ENCODE peak calls at places on chromosomes 12 and 14, in four cellular contexts. O is NCI-H1694, K is NCI-H345, R is AG08396. A is an unnamed sample.
A peak's percentile ranks its signal among the peaks of the same experiment; 100 is the strongest.

GRCh38 chr12:12527820-12528296 is 34.8 kb downstream of the DUSP16 start:
- DNase-seq in O (no peak), K (no peak), R (no peak), A (no peak)

GRCh38 chr12:67276469-67276868 is 7.3 kb downstream of the CAND1 start:
- DNase-seq in O (no peak), K (no peak), R (peak; percentile 18), A (no peak)

GRCh38 chr12:121582583-121583333 is 1.9 kb upstream of the KDM2B start:
- DNase-seq in O (no peak), K (no peak), R (peak; percentile 13), A (no peak)

GRCh38 chr14:93410021-93410420 is 20.7 kb upstream of the UNC79 start:
- DNase-seq in O (no peak), K (no peak), R (no peak), A (no peak)

GRCh38 chr12:6084261-6084968 is 40.1 kb downstream of the VWF start:
- DNase-seq in O (no peak), K (no peak), R (peak; percentile 69), A (no peak)

GRCh38 chr12:85626031-85626781 is 210.0 kb downstream of the RASSF9 start:
- DNase-seq in O (no peak), K (no peak), R (peak; percentile 7), A (no peak)

GRCh38 chr14:23115492-23115850 is 3.6 kb downstream of the CEBPE start:
- DNase-seq in O (no peak), K (no peak), R (no peak), A (no peak)

GRCh38 chr12:101051901-101052550 is 158.0 kb downstream of the SLC5A8 start:
- DNase-seq in O (peak; percentile 36), K (no peak), R (peak; percentile 41), A (no peak)

GRCh38 chr14:89243765-89244164 is 173.3 kb downstream of the FOXN3 start:
- DNase-seq in O (no peak), K (no peak), R (no peak), A (no peak)

GRCh38 chr12:5258498-5258897 is 173.4 kb upstream of the NTF3 start:
- DNase-seq in O (no peak), K (no peak), R (peak; percentile 25), A (no peak)

GRCh38 chr12:18171571-18171970 is 81.6 kb upstream of the RERGL start:
- DNase-seq in O (no peak), K (no peak), R (no peak), A (no peak)

GRCh38 chr12:39230086-39230485 is 212.8 kb downstream of the KIF21A start:
- DNase-seq in O (no peak), K (no peak), R (no peak), A (no peak)

GRCh38 chr12:1768585-1768984 is 51.8 kb upstream of the LRTM2 start:
- DNase-seq in O (peak; percentile 72), K (no peak), R (no peak), A (peak; percentile 29)

GRCh38 chr14:72665259-72665658 is 228.6 kb downstream of the DPF3 start:
- DNase-seq in O (no peak), K (no peak), R (peak; percentile 77), A (no peak)

GRCh38 chr12:41850046-41850445 is 294.6 kb downstream of the GXYLT1 start:
- DNase-seq in O (no peak), K (no peak), R (no peak), A (no peak)

GRCh38 chr14:52043690-52044089 is 25.2 kb downstream of the NID2 start:
- DNase-seq in O (no peak), K (peak; percentile 41), R (peak; percentile 35), A (peak; percentile 34)

GRCh38 chr14:33568935-33569579 is 381.8 kb downstream of the EGLN3 start:
- DNase-seq in O (no peak), K (no peak), R (no peak), A (no peak)

GRCh38 chr14:21431126-21431525 is 24.8 kb downstream of the CHD8 start:
- DNase-seq in O (no peak), K (no peak), R (no peak), A (no peak)

GRCh38 chr12:6390084-6390799 is 6.3 kb downstream of the LTBR start:
- DNase-seq in O (no peak), K (no peak), R (peak; percentile 12), A (no peak)

GRCh38 chr12:94042321-94042720 is 106.1 kb upstream of the PLXNC1 start:
- DNase-seq in O (no peak), K (no peak), R (no peak), A (no peak)

GRCh38 chr14:55026441-55026792 is 482 bp downstream of the WDHD1 start:
- DNase-seq in O (no peak), K (no peak), R (no peak), A (no peak)

GRCh38 chr14:63362305-63362914 is 43.7 kb upstream of the GPHB5 start:
- DNase-seq in O (no peak), K (peak; percentile 88), R (no peak), A (no peak)

GRCh38 chr14:64841121-64841611 is 38.5 kb downstream of the SPTB start:
- DNase-seq in O (no peak), K (no peak), R (peak; percentile 55), A (no peak)

GRCh38 chr12:24380122-24380521 is 430.7 kb upstream of the SOX5 start:
- DNase-seq in O (no peak), K (no peak), R (no peak), A (peak; percentile 20)

GRCh38 chr12:107441906-107442305 is 243.7 kb upstream of the PWP1 start:
- DNase-seq in O (no peak), K (no peak), R (peak; percentile 53), A (no peak)

GRCh38 chr12:123973552-123974341 is 732 bp downstream of the ZNF664 start:
- DNase-seq in O (no peak), K (peak; percentile 44), R (peak; percentile 37), A (peak; percentile 12)

GRCh38 chr12:127025545-127025944 is 1241.4 kb upstream of the TMEM132C start:
- DNase-seq in O (no peak), K (no peak), R (no peak), A (no peak)

GRCh38 chr12:33304176-33304575 is 135.4 kb downstream of the SYT10 start:
- DNase-seq in O (no peak), K (no peak), R (no peak), A (no peak)

GRCh38 chr14:22471545-22472121 is 117.4 kb downstream of the DAD1 start:
- DNase-seq in O (no peak), K (no peak), R (peak; percentile 25), A (peak; percentile 90)

GRCh38 chr14:80202888-80203562 is 8.3 kb downstream of the DIO2 start:
- DNase-seq in O (no peak), K (no peak), R (no peak), A (peak; percentile 23)

GRCh38 chr12:49014547-49014946 is 4.0 kb downstream of the PRKAG1 start:
- DNase-seq in O (no peak), K (no peak), R (no peak), A (no peak)

GRCh38 chr12:122834921-122835692 is at the start of gene HIP1R:
- DNase-seq in O (no peak), K (peak; percentile 83), R (peak; percentile 82), A (peak; percentile 72)

GRCh38 chr12:125434936-125435443 is 369.8 kb downstream of the AACS start:
- DNase-seq in O (no peak), K (no peak), R (no peak), A (no peak)

GRCh38 chr12:81797100-81797499 is 38.0 kb upstream of the PPFIA2 start:
- DNase-seq in O (no peak), K (no peak), R (peak; percentile 2), A (peak; percentile 55)

GRCh38 chr12:42468341-42468821 is 121.2 kb downstream of the PRICKLE1 start:
- DNase-seq in O (no peak), K (no peak), R (no peak), A (no peak)

GRCh38 chr12:109721276-109721675 is 7.7 kb downstream of the FAM222A start:
- DNase-seq in O (no peak), K (no peak), R (no peak), A (no peak)

GRCh38 chr12:109736552-109737108 is 23.0 kb downstream of the FAM222A start:
- DNase-seq in O (no peak), K (no peak), R (peak; percentile 73), A (no peak)

GRCh38 chr14:24848427-24848826 is 201.5 kb downstream of the STXBP6 start:
- DNase-seq in O (no peak), K (no peak), R (no peak), A (no peak)